ENCODE peak calls at places on chromosomes 7 and 10, in four cellular contexts. H is GM23248, N is hepatocyte, Z is OCI-LY7. J is an unnamed sample.

GRCh38 chr7:157785021-157785441 is 448.2 kb downstream of the DNAJB6 start:
- DNase-seq in Z (no peak), N (no peak), H (no peak), J (no peak)

GRCh38 chr10:67666416-67667043 is 29.5 kb downstream of the CTNNA3 start:
- DNase-seq in H (peak; percentile 48), N (peak; percentile 19), Z (peak; percentile 50), J (peak; percentile 84)

GRCh38 chr10:113691381-113691780 is 11.7 kb downstream of the CASP7 start:
- DNase-seq in N (no peak), Z (no peak), H (no peak), J (no peak)

GRCh38 chr10:173741-174140 is 38.5 kb downstream of the ZMYND11 start:
- DNase-seq in N (no peak), H (no peak), Z (no peak), J (no peak)

GRCh38 chr10:29968556-29968955 is 90.8 kb downstream of the JCAD start:
- DNase-seq in Z (no peak), N (no peak), H (no peak), J (no peak)

GRCh38 chr10:17229016-17229716 is 1.1 kb downstream of the VIM start:
- DNase-seq in H (peak; percentile 92), Z (no peak), N (peak; percentile 88), J (peak; percentile 40)

GRCh38 chr7:46764100-46764941 is 817.6 kb downstream of the TNS3 start:
- DNase-seq in Z (no peak), H (peak; percentile 98), N (peak; percentile 65), J (peak; percentile 97)

GRCh38 chr10:110843796-110844616 is 27.7 kb upstream of the PDCD4 start:
- DNase-seq in H (no peak), Z (peak; percentile 47), N (no peak), J (no peak)

GRCh38 chr10:61655335-61655851 is 7.3 kb upstream of the CABCOCO1 start:
- DNase-seq in H (peak; percentile 29), Z (no peak), N (no peak), J (no peak)

GRCh38 chr7:134901389-134902020 is 84.8 kb upstream of the AGBL3 start:
- DNase-seq in N (peak; percentile 56), H (peak; percentile 25), Z (no peak), J (no peak)

GRCh38 chr7:46948776-46949175 is 633.1 kb downstream of the TNS3 start:
- DNase-seq in H (no peak), Z (no peak), N (no peak), J (no peak)

GRCh38 chr7:43843276-43843675 is 26.0 kb downstream of the MRPS24 start:
- DNase-seq in N (no peak), H (no peak), Z (no peak), J (no peak)

GRCh38 chr10:109892087-109892486 is 31.2 kb downstream of the XPNPEP1 start:
- DNase-seq in N (no peak), H (no peak), Z (no peak), J (no peak)

GRCh38 chr7:106056513-106057203 is 55.5 kb downstream of the SYPL1 start:
- DNase-seq in N (peak; percentile 81), H (peak; percentile 87), Z (peak; percentile 93), J (peak; percentile 92)

GRCh38 chr10:95459446-95459845 is 101.7 kb downstream of the SORBS1 start:
- DNase-seq in N (peak; percentile 58), Z (no peak), H (no peak), J (no peak)

GRCh38 chr7:130365511-130366441 is 14.5 kb upstream of the CPA1 start:
- DNase-seq in N (no peak), H (peak; percentile 88), Z (no peak), J (peak; percentile 43)

GRCh38 chr10:78802866-78803265 is 265.9 kb upstream of the ZMIZ1 start:
- DNase-seq in Z (no peak), N (peak; percentile 81), H (peak; percentile 92), J (peak; percentile 99)

GRCh38 chr10:96376483-96376882 is 17.7 kb upstream of the OPALIN start:
- DNase-seq in N (no peak), Z (no peak), H (no peak), J (no peak)

GRCh38 chr10:133422821-133423771 is 1.3 kb downstream of the SPRN start:
- DNase-seq in H (peak; percentile 18), Z (no peak), N (peak; percentile 13), J (no peak)

GRCh38 chr10:63819753-63820347 is 298.6 kb downstream of the REEP3 start:
- DNase-seq in N (peak; percentile 86), Z (peak; percentile 20), H (peak; percentile 83), J (peak; percentile 79)

GRCh38 chr10:69801434-69802315 is at the start of gene COL13A1:
- DNase-seq in N (peak; percentile 64), Z (no peak), H (peak; percentile 90), J (peak; percentile 99)

GRCh38 chr7:36638586-36639265 is 85.6 kb downstream of the AOAH start:
- DNase-seq in N (no peak), Z (no peak), H (no peak), J (no peak)

GRCh38 chr7:42831051-42831952 is 80.6 kb downstream of the C7orf25 start:
- DNase-seq in N (peak; percentile 63), H (peak; percentile 67), Z (peak; percentile 6), J (peak; percentile 70)

GRCh38 chr10:96987842-96988175 is 155.7 kb downstream of the LCOR start:
- DNase-seq in N (no peak), H (peak; percentile 82), Z (no peak), J (no peak)

GRCh38 chr10:44859546-44860285 is 51.4 kb upstream of the TMEM72 start:
- DNase-seq in Z (no peak), N (no peak), H (no peak), J (no peak)

GRCh38 chr10:5293691-5294550 is 70.8 kb upstream of the UCN3 start:
- DNase-seq in H (peak; percentile 62), Z (peak; percentile 13), N (peak; percentile 72), J (peak; percentile 50)

GRCh38 chr7:71349583-71350481 is 217.9 kb downstream of the GALNT17 start:
- DNase-seq in Z (no peak), N (no peak), H (no peak), J (no peak)
- H3K4me3 ChIP-seq in Z (no peak overlapping the region), N (no peak overlapping the region), H (no peak overlapping the region), J (no peak overlapping the region)

DNA sequence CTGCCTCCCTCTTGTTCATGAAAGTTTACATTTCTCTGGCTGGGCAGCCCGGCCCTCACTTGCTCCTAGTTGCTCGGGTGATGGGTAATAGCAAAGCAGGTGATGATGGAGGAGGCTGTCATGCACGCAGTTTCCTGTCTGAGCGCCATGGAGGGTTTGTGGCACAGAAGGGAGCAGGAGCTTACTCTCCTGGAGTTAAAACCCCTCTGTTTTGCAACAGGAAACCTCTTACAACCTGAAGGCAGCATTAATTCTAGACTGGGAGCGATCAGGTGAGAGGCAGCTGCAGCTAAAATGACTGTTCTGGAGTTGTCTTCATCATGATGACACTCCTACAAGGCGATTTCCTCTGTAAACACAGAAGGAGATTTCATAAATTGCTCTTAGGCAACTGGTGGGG is 34.1 kb upstream of the MKI67 start:
- DNase-seq in N (no peak), Z (no peak), H (no peak), J (no peak)
- H3K4me1 ChIP-seq in N (peaks cover 8% of the 10 kb centered on the region), Z (no peaks in the 10 kb centered on the region), H (no peaks in the 10 kb centered on the region), J (no peaks in the 10 kb centered on the region)

DNA sequence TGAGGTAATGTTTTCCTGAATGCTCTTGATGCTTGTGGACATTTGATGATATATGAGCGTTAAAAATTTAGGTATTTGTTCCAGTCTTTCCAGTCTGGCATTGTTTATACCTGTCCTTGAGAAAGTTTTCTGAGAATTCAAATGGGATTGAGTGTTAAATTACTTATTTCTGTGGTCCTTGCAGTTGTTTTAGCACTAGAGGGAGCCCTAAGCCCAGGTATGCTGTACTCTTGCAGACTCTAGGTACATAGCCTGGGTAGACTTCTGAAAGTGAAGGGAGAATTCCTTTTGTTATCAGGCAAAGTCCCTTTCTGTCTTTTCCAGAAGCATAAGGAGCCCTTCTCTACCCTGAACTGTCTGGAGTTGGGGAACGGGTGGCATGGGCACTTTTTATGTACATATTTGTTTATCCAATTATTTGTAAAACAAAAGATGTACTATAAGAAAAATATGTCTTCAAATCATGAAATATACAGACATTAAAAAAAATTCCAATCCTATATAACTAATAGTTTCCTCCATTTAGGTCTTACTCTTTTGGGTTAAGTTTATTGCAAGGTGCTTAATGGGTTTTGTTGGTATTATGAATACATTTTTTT is 262.1 kb downstream of the ATRNL1 start:
- DNase-seq in H (peak; percentile 67), N (peak; percentile 82), Z (peak; percentile 65), J (peak; percentile 62)
- TF ChIP-seq EZH2phosphoT487 in H (no peak), N (no peak), Z (no peak), J (no peak)

DNA sequence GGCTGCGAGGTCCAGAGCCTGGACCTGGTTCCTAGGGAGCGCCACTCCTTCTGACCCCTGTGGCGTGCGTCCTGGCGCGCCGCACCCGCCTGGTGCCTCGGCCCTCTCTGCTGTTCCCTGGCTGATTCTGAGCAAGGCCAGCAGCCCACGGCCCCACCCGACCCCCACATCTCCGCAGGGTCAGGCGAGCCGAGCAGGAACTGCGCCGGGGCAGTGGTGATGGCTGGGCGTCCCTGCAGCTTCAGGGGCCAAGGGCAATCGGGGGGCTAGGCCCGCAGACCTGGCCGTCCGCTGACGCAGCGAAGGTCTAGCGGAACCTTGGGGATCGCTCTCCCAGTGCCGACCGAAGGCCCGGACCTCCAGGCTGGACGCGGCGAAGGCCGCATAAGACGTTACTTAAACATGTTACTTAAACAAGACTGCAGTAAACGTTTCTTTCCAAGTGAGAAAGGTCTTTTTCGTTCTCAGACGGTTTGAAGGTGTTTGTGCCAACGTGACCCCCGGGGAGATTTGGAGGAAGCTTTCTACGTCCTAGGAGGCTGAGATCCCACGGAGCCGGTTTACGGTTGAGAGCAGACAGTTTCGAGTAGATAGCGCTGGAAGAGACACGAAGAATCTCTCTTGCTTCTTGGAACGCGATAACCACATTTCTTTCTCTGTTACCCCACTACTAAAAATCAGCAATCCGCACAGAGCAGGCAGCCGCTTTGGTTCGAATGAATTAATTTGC is 5.1 kb upstream of the NKX2-3 start:
- DNase-seq in H (no peak), Z (no peak), N (no peak), J (no peak)
- H3K4me3 ChIP-seq in H (no peak overlapping the region), Z (no peak overlapping the region), N (no peak overlapping the region), J (no peak overlapping the region)

J was measured in PC-3.